ENCODE peak calls at places on chromosomes 12 and 14, in four cellular contexts. C is CD8-positive, alpha-beta T cell; H is psoas muscle; E is AG09309. I is an unnamed sample.

GRCh38 chr14:51860836-51861583 is 598 bp downstream of the GNG2 start:
- DNase-seq in H (no peak), E (no peak), C (no peak), I (no peak)

GRCh38 chr12:124474709-124475108 is 92.7 kb downstream of the NCOR2 start:
- DNase-seq in H (peak), E (no peak), C (no peak), I (no peak)

GRCh38 chr12:5516371-5516770 is 84.5 kb downstream of the NTF3 start:
- DNase-seq in C (no peak), E (no peak), H (no peak), I (no peak)

GRCh38 chr12:87556985-87557384 is 472.2 kb downstream of the C12orf50 start:
- DNase-seq in H (no peak), E (no peak), C (no peak), I (no peak)

GRCh38 chr14:69101331-69101826 is 51.5 kb downstream of the DCAF5 start:
- DNase-seq in H (no peak), E (peak), C (no peak), I (no peak)

GRCh38 chr12:74170645-74171477 is 366.8 kb upstream of the ATXN7L3B start:
- DNase-seq in H (no peak), C (no peak), E (no peak), I (no peak)

GRCh38 chr14:92161521-92161920 is 39.8 kb downstream of the CPSF2 start:
- DNase-seq in E (no peak), C (no peak), H (no peak), I (no peak)

GRCh38 chr12:71492604-71493003 is 53.0 kb downstream of the LGR5 start:
- DNase-seq in C (no peak), H (no peak), E (no peak), I (no peak)

GRCh38 chr14:76644875-76645518 is 116.3 kb upstream of the VASH1 start:
- DNase-seq in C (no peak), E (no peak), H (no peak), I (no peak)

GRCh38 chr12:64608901-64609542 is 1.3 kb upstream of the RASSF3 start:
- DNase-seq in C (peak), H (no peak), E (no peak), I (no peak)

GRCh38 chr14:23443411-23443812 is 8.0 kb upstream of the MYH7 start:
- DNase-seq in C (no peak), E (no peak), H (no peak), I (no peak)

GRCh38 chr12:65464930-65465329 is 186.4 kb downstream of the MSRB3 start:
- DNase-seq in H (no peak), E (peak), C (no peak), I (no peak)

GRCh38 chr14:90760591-90761316 is 55.5 kb downstream of the TTC7B start:
- DNase-seq in H (no peak), E (no peak), C (no peak), I (no peak)

GRCh38 chr14:40122978-40123648 is 690.9 kb upstream of the FBXO33 start:
- DNase-seq in E (no peak), H (no peak), C (no peak), I (no peak)

GRCh38 chr12:19048943-19049342 is 80.6 kb upstream of the PLEKHA5 start:
- DNase-seq in H (no peak), C (no peak), E (no peak), I (no peak)

GRCh38 chr14:74347096-74347794 is 1.0 kb upstream of the VRTN start:
- DNase-seq in H (no peak), C (no peak), E (no peak), I (no peak)

GRCh38 chr12:45216297-45216982 is 545 bp downstream of the ANO6 start:
- DNase-seq in C (peak), E (no peak), H (peak), I (peak)

GRCh38 chr12:92786045-92786444 is 83.3 kb downstream of the PLEKHG7 start:
- DNase-seq in H (no peak), E (no peak), C (no peak), I (no peak)

GRCh38 chr12:24596768-24597388 is 352.0 kb downstream of the BCAT1 start:
- DNase-seq in H (no peak), E (no peak), C (no peak), I (no peak)

GRCh38 chr12:6554168-6554989 is 1.5 kb downstream of the IFFO1 start:
- DNase-seq in C (peak), H (peak), E (no peak), I (peak)

GRCh38 chr14:71242237-71242748 is 335.0 kb downstream of the PCNX1 start:
- DNase-seq in H (no peak), C (no peak), E (peak), I (no peak)

GRCh38 chr12:15789215-15790171 is at the start of gene EPS8:
- DNase-seq in E (peak), H (peak), C (peak), I (peak)

GRCh38 chr12:105681341-105681740 is 350.9 kb downstream of the C12orf75 start:
- DNase-seq in E (no peak), C (no peak), H (no peak), I (no peak)

GRCh38 chr14:51711505-51711904 is 59.8 kb downstream of the FRMD6 start:
- DNase-seq in C (no peak), H (no peak), E (no peak), I (no peak)

GRCh38 chr12:31278445-31279242 is 47.3 kb downstream of the SINHCAF start:
- DNase-seq in H (no peak), E (no peak), C (no peak), I (no peak)

GRCh38 chr12:1594045-1594294 is 411 bp downstream of the FBXL14 start:
- DNase-seq in E (no peak), C (no peak), H (peak), I (no peak)

GRCh38 chr14:103518416-103519042 is 4.1 kb downstream of the CKB start:
- DNase-seq in C (peak), E (no peak), H (peak), I (no peak)

GRCh38 chr14:34981743-34982420 is 910 bp upstream of the SRP54 start:
- DNase-seq in C (peak), E (no peak), H (no peak), I (no peak)

GRCh38 chr12:57128519-57129247 is 400 bp downstream of the LRP1 start:
- DNase-seq in C (no peak), E (no peak), H (no peak), I (no peak)

GRCh38 chr14:63897706-63898105 is 44.9 kb downstream of the SYNE2 start:
- DNase-seq in E (peak), C (no peak), H (no peak), I (no peak)

GRCh38 chr12:78530065-78530765 is 334.4 kb upstream of the SYT1 start:
- DNase-seq in E (peak), C (no peak), H (no peak), I (no peak)

GRCh38 chr14:102215071-102215470 is 75.4 kb downstream of the WDR20 start:
- DNase-seq in H (no peak), E (peak), C (no peak), I (no peak)

DNA sequence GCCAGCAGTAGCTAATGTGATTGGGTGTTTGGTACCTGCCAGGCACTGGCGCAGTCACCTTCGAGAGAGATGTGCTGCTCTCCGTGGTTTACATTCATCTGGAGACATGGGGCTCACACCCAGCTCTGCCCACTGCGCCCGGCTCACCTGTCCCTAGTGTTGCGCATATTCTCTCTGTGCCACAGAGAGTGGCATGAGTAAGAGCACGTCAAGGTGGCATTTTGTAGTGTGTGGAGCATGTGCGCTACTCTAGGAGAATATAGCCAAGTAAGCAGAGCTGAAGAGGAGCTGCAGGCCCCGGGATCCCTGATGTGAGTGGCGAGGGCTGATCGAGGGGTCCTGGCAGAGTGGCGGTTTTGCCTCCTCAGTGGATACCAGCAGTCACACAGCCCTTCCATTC is 46.9 kb downstream of the TPCN1 start:
- DNase-seq in H (no peak), C (no peak), E (no peak), I (no peak)
- TF ChIP-seq CTCF in H (no peak), C (no peak), E (no peak), I (no peak)

GRCh38 chr12:52305921-52306705 is 14.8 kb upstream of the KRT81 start:
- DNase-seq in C (no peak), H (no peak), E (no peak), I (no peak)
- TF ChIP-seq CTCF in C (no peak), H (no peak), E (no peak), I (no peak)

GRCh38 chr12:129789921-129790320 is 113.9 kb downstream of the TMEM132D start:
- DNase-seq in C (no peak), E (no peak), H (no peak), I (no peak)

GRCh38 chr12:129790331-129790730 is 113.5 kb downstream of the TMEM132D start:
- DNase-seq in H (no peak), C (no peak), E (no peak), I (no peak)

GRCh38 chr12:129790930-129791329 is 112.9 kb downstream of the TMEM132D start:
- DNase-seq in E (no peak), C (no peak), H (no peak), I (no peak)

GRCh38 chr12:129788506-129788905 is 115.3 kb downstream of the TMEM132D start:
- DNase-seq in H (no peak), C (no peak), E (no peak), I (no peak)
- TF ChIP-seq CTCF in H (no peak), C (no peak), E (no peak), I (no peak)

GRCh38 chr12:115384391-115384790 is 700.4 kb upstream of the TBX3 start:
- DNase-seq in E (no peak), H (no peak), C (no peak), I (no peak)

GRCh38 chr12:115387392-115387791 is 703.4 kb upstream of the TBX3 start:
- DNase-seq in H (no peak), C (no peak), E (no peak), I (no peak)

GRCh38 chr12:115385141-115385540 is 701.2 kb upstream of the TBX3 start:
- DNase-seq in H (no peak), C (no peak), E (no peak), I (no peak)

GRCh38 chr12:115380509-115381120 is 696.6 kb upstream of the TBX3 start:
- DNase-seq in H (no peak), C (no peak), E (no peak), I (no peak)

DNA sequence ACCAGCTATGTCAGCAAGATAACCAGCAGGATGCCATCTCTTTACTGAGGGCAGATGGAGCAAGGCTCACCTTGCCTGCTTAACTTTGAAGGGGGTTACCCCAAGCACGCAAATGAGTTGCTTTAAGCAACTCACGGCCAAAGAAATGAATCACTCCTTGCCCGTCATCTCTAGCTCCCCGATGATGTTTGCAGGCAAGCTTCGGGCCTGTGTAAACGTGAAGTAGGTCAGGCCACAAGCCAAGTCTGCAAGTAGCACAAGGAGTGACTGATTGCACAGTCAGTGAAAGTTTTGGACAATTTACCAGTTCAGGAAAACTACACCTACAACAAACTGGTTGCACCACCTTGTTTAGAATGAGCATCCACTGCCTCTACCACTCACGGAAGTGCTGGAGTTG is 699.7 kb upstream of the TBX3 start:
- DNase-seq in H (peak), E (peak), C (no peak), I (no peak)
- TF ChIP-seq CTCF in H (no peak), E (no peak), C (no peak), I (no peak)

GRCh38 chr14:99589031-99589441 is 15.0 kb downstream of the CCDC85C start:
- DNase-seq in H (no peak), E (no peak), C (no peak), I (no peak)

GRCh38 chr14:99592933-99593753 is 10.9 kb downstream of the CCDC85C start:
- DNase-seq in C (no peak), H (no peak), E (no peak), I (no peak)

GRCh38 chr14:99592394-99592793 is 11.6 kb downstream of the CCDC85C start:
- DNase-seq in H (no peak), E (no peak), C (no peak), I (no peak)

GRCh38 chr14:99589651-99590530 is 14.1 kb downstream of the CCDC85C start:
- DNase-seq in C (no peak), H (no peak), E (no peak), I (no peak)

DNA sequence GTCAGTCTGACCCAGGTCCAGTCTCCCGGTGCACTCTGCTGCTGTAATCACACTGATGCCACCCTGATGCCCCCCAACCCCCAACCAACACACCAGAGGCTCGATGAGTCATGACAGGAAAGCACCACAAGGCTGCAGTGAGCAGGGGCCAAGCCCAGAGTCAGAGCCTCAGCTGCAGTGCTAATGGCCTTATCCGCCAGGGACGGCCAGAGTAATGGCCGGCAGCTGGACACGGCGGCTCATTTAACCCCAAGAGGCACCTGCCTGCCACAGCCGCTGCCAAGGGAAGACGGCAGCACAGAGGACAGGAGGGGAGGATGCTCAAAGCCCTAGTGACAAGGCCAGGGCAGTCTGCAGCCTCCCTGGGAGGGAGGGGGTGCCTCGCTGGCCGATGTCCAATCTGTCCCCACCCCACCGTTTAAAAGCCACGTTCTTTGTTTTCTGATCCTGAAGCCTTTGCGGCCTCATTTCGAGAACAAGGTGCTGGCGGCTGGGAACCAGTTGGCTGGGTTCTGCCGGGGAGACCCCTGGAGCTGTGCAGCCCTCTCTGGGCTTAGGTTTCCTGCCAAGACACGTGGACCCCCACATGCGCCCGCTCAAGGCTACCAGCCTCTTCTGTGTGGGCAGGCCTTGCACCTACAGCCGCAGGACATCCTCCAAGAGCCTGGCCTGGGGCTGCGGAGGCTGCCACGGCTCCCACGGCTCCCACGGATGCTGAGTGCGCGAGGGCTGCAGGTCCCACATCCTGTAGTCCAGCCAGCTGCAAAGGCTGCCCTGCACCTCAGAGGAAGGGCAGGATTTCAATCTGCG is 13.1 kb downstream of the CCDC85C start:
- DNase-seq in H (no peak), E (no peak), C (no peak), I (no peak)
- TF ChIP-seq CTCF in H (no peak), E (no peak), C (no peak), I (no peak)

DNA sequence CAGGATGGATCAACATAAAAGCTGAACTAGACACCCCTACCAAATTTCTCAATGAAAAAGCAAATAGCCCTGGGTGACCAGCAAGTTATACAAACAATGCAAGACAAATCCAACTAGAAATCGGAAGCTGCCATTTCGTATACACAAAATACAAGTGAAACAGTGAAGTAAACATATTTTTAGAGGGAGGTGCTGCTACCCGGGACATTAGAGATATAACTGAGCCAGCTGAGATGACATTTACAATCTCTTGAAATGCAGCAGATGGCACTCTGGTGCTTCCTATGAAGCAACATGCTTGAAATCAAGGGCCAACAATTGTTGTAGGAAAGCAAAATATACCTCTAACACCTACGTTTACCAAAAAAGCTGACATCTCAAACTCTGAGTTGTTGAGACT is 25.5 kb downstream of the BDKRB1 start:
- DNase-seq in H (no peak), C (no peak), E (no peak), I (no peak)
- TF ChIP-seq CTCF in H (no peak), C (no peak), E (no peak), I (no peak)

I was measured in omental fat pad.